ENCODE peak calls at places on chromosome 16, in five cellular contexts. I is lower lobe of right lung, C is left ventricle myocardium inferior, G is Karpas-422, U is fibroblast of lung. Q is an unnamed sample. For H3K4me1, the result is how much of the 10 kb centered on the place peaks cover.

GRCh38 chr16:79845006-79845733 is 244.6 kb upstream of the MAF start:
- DNase-seq in C (no peak), I (no peak), G (no peak), U (no peak), Q (no peak)

GRCh38 chr16:85335584-85336492 is 223.6 kb upstream of the CIBAR2 start:
- DNase-seq in U (peak), I (no peak), G (peak), C (no peak), Q (peak)

GRCh38 chr16:86618431-86619262 is 40.3 kb downstream of the FOXL1 start:
- DNase-seq in I (no peak), U (peak), C (no peak), G (no peak), Q (peak)

GRCh38 chr16:77211880-77212735 is 12.9 kb downstream of the SYCE1L start:
- DNase-seq in C (peak), I (peak), U (peak), G (peak), Q (peak)

GRCh38 chr16:4207683-4208528 is 34.0 kb downstream of the SRL start:
- DNase-seq in U (no peak), G (no peak), C (peak), I (no peak), Q (peak)

GRCh38 chr16:85424260-85425060 is 188.7 kb upstream of the GSE1 start:
- DNase-seq in C (peak), I (peak), G (no peak), U (no peak), Q (peak)

GRCh38 chr16:3188925-3189825 is 1.2 kb downstream of the OR1F1 start:
- DNase-seq in G (no peak), I (no peak), C (no peak), U (peak), Q (no peak)

GRCh38 chr16:49857423-49858181 is 1.7 kb upstream of the ZNF423 start:
- DNase-seq in C (peak), U (peak), G (peak), I (no peak), Q (peak)

GRCh38 chr16:3458852-3459361 is 15.4 kb downstream of the NAA60 start:
- DNase-seq in G (peak), U (peak), I (no peak), C (no peak), Q (no peak)

GRCh38 chr16:25258856-25259179 is 1.2 kb upstream of the ZKSCAN2 start:
- DNase-seq in G (peak), U (no peak), I (no peak), C (no peak), Q (no peak)

GRCh38 chr16:58195344-58195743 is 2.6 kb downstream of the CSNK2A2 start:
- DNase-seq in G (no peak), U (no peak), I (no peak), C (no peak), Q (no peak)

GRCh38 chr16:68339214-68339613 is 28.4 kb downstream of the PRMT7 start:
- DNase-seq in C (no peak), U (no peak), G (no peak), I (no peak), Q (no peak)
- H3K4me1 ChIP-seq in C (under half), U (under half), G (under half), I (under half), Q (under half)

GRCh38 chr16:56425439-56425832 is at the start of gene AMFR:
- DNase-seq in G (peak), U (peak), C (peak), I (peak), Q (peak)

GRCh38 chr16:56422896-56423441 is 2.4 kb downstream of the AMFR start:
- DNase-seq in C (no peak), U (no peak), G (peak), I (no peak), Q (no peak)

GRCh38 chr16:56424791-56425438 is 430 bp downstream of the AMFR start:
- DNase-seq in C (peak), U (peak), I (peak), G (peak), Q (peak)

GRCh38 chr16:56423584-56424403 is 1.6 kb downstream of the AMFR start:
- DNase-seq in I (no peak), G (peak), U (peak), C (no peak), Q (no peak)

DNA sequence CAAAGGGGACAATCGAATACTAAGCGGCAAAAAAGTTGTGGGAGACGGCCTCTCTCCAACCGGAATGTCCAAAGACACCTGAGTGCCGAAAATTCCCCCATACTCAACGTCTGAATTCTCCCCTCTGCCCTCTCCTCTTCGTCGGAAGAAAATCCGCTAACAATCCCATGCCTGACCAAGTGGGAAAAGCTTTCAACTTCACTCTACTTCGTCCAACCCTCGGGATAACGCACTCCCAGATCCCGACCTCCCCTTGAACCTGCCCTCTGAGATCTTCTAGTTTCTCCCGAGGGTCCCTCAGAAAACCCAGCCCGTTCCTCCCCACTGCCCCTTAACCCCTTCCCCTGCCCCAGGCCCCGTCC is 960 bp downstream of the AMFR start:
- DNase-seq in U (peak), C (no peak), I (no peak), G (no peak), Q (no peak)
- H3K27ac ChIP-seq in U (peak), C (peak), I (peak), G (peak), Q (no peak)

GRCh38 chr16:89051521-89052166 is 42.0 kb upstream of the ACSF3 start:
- DNase-seq in G (no peak), C (no peak), I (peak), U (no peak), Q (peak)

GRCh38 chr16:89052191-89052787 is 41.4 kb upstream of the ACSF3 start:
- DNase-seq in C (no peak), I (peak), G (no peak), U (no peak), Q (peak)

GRCh38 chr16:89054261-89054661 is 39.4 kb upstream of the ACSF3 start:
- DNase-seq in I (no peak), U (no peak), C (no peak), G (peak), Q (no peak)

GRCh38 chr16:89053725-89054029 is 40.0 kb upstream of the ACSF3 start:
- DNase-seq in C (no peak), I (no peak), U (no peak), G (no peak), Q (no peak)

DNA sequence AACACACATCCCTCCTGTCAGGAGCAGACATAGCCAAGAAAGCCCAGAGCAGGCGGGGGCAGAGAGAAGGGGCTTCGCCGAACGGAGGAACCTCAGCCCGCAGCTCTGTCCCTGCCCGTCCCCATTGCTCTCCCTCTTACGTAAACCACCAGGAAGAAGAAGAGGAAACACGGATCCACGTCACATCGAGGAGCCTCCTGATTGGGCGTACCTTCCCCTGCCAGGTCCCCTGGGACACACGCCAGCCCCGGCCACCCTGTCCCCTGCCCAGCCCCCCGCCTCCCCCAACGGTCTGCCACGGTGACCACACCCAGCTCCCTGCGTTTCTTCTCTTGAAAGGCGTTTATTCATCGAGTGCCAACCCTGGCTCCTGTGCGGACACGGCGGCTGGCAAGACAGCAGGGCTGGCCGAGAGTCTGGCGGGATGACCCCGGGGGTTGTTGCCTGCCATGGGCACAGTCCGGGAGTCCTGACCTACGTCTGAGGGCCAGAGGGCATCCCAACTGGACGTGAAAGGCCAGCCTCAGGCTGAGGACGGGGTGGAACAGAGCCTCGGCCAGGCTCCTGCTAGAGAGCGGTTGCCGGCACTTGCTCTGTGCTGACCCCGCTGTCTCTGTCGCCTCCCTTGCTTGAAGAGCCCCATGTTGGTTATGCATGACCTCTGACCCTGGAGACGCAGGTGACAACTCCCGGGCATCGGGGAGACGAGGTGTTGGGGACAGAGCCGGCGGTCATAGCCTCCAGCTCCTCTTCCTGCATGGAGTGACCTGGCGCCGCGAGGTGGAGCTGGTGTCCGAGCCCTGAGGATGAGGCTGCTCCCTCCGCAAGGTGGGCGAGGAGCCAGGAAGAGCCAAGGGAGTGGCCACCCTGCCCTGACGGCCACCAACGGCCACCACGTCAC is 40.6 kb upstream of the ACSF3 start:
- DNase-seq in C (no peak), U (peak), G (no peak), I (no peak), Q (peak)
- H3K4me3 ChIP-seq in C (no peak), U (no peak), G (no peak), I (peak), Q (no peak)

GRCh38 chr16:54283735-54284318 is 2.8 kb downstream of the IRX3 start:
- DNase-seq in C (no peak), G (no peak), I (no peak), U (no peak), Q (peak)

GRCh38 chr16:54286067-54286329 is 589 bp downstream of the IRX3 start:
- DNase-seq in I (no peak), C (no peak), U (no peak), G (no peak), Q (no peak)

GRCh38 chr16:54285414-54286066 is 1.0 kb downstream of the IRX3 start:
- DNase-seq in G (no peak), I (no peak), C (peak), U (no peak), Q (peak)

GRCh38 chr16:54284319-54284930 is 2.2 kb downstream of the IRX3 start:
- DNase-seq in U (no peak), C (no peak), I (no peak), G (no peak), Q (peak)

GRCh38 chr16:54284931-54285413 is 1.6 kb downstream of the IRX3 start:
- DNase-seq in C (no peak), G (no peak), I (no peak), U (no peak), Q (peak)
- H3K4me1 ChIP-seq in C (half or more), G (under half), I (under half), U (under half), Q (under half)

GRCh38 chr16:56470232-56470631 is 18.9 kb downstream of the OGFOD1 start:
- DNase-seq in U (no peak), C (no peak), I (no peak), G (no peak), Q (no peak)

GRCh38 chr16:56468800-56469199 is 17.4 kb downstream of the OGFOD1 start:
- DNase-seq in C (no peak), I (no peak), G (no peak), U (no peak), Q (no peak)

GRCh38 chr16:56469748-56470147 is 18.4 kb downstream of the OGFOD1 start:
- DNase-seq in C (no peak), G (no peak), I (no peak), U (no peak), Q (no peak)

GRCh38 chr16:56475226-56475625 is 23.9 kb downstream of the OGFOD1 start:
- DNase-seq in I (no peak), C (no peak), G (no peak), U (no peak), Q (no peak)

DNA sequence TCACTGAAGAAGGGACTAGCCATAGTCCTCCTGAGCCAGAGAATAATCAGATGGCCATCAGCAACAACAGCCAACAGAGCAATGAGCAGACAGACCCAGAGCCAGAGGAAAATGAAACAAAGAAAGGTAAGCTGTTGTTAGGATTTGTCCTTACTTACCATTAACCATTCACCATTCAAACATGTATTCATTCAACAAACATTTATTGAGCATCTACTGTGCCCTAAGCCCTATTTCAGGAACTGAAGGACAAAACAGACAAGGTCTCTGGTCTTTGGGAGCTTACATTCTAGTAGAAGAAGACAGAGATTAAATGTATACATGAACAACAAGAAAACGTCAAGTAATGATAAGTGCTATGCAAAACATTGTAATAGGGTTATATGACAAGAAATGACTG is 19.3 kb downstream of the OGFOD1 start:
- DNase-seq in I (no peak), C (no peak), G (no peak), U (no peak), Q (no peak)
- H3K27ac ChIP-seq in I (no peak), C (no peak), G (no peak), U (no peak), Q (no peak)

Q was measured in right cardiac atrium.